ENCODE peak calls at places on chromosomes 12 and 14, in eight cellular contexts. I is H9, S is lower leg skin, M is neural progenitor cell, R is upper lobe of left lung, W is PC-3, Q is cardiac fibroblast, L is PC-9. H is an unnamed sample.

GRCh38 chr14:51185180-51185579 is 54.9 kb upstream of the TMX1 start:
- DNase-seq in I (no peak), S (no peak), M (no peak), R (no peak), W (no peak), Q (no peak), L (no peak), H (no peak)

GRCh38 chr14:24426912-24427536 is 2.4 kb downstream of the CBLN3 start:
- DNase-seq in I (peak), S (peak), M (no peak), R (no peak), W (no peak), Q (no peak), L (no peak), H (no peak)

GRCh38 chr12:30953257-30953656 is 26.7 kb downstream of the TSPAN11 start:
- DNase-seq in I (no peak), S (no peak), M (no peak), R (no peak), W (no peak), Q (no peak), L (no peak), H (no peak)

GRCh38 chr14:77140937-77141591 is 527 bp downstream of the ZDHHC22 start:
- DNase-seq in I (peak), S (no peak), M (peak), R (no peak), W (peak), Q (peak), L (no peak), H (peak)

GRCh38 chr14:97280526-97280925 is 483.3 kb downstream of the VRK1 start:
- DNase-seq in I (no peak), S (no peak), M (no peak), R (no peak), W (peak), Q (no peak), L (no peak), H (no peak)

GRCh38 chr14:20262642-20263128 is 23.6 kb downstream of the OR11H4 start:
- DNase-seq in I (no peak), S (no peak), M (no peak), R (no peak), W (peak), Q (peak), L (peak), H (no peak)

GRCh38 chr12:1606021-1606622 is 11.7 kb upstream of the FBXL14 start:
- DNase-seq in I (peak), S (peak), M (no peak), R (peak), W (peak), Q (peak), L (peak), H (no peak)

GRCh38 chr12:109777544-109777943 is 55.7 kb downstream of the TRPV4 start:
- DNase-seq in I (peak), S (no peak), M (no peak), R (no peak), W (peak), Q (peak), L (no peak), H (no peak)

GRCh38 chr12:68040450-68041075 is 51.3 kb downstream of the IFNG-AS1 start:
- DNase-seq in I (peak), S (peak), M (peak), R (peak), W (peak), Q (peak), L (peak), H (peak)

GRCh38 chr12:76706761-76707160 is 57.2 kb upstream of the ZDHHC17 start:
- DNase-seq in I (no peak), S (no peak), M (no peak), R (no peak), W (no peak), Q (no peak), L (no peak), H (no peak)

GRCh38 chr12:55996201-55996714 is 818 bp upstream of the SUOX start:
- DNase-seq in I (peak), S (peak), M (peak), R (peak), W (peak), Q (peak), L (peak), H (peak)

GRCh38 chr14:92688434-92689375 is 59.7 kb downstream of the LGMN start:
- DNase-seq in I (no peak), S (no peak), M (no peak), R (no peak), W (no peak), Q (no peak), L (no peak), H (no peak)

DNA sequence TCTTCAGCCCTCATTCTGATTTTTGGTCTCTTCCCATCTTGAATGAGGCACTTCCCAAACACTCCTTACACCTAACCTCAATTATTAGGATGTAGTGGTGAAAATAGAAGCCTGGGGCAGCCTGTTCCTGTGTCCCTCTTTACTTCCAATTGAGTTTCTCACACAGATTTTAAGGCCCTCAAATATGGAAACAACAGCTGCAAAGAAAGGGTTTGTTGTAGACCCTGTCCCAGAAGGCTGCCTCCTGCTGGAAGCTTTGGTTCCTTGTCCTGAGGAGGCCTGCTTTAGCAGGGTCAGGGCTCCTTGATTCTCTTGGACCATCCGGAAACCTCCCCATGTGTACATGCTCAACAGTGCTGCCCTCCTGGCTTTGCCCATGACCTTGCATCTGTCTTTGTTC is 101.3 kb downstream of the TGFB3 start:
- DNase-seq in I (peak), S (no peak), M (peak), R (no peak), W (no peak), Q (no peak), L (no peak), H (no peak)
- TF ChIP-seq CTCF in I (peak), S (no peak), M (peak), R (no peak), W (peak), Q (no peak), L (no peak), H (no peak)

DNA sequence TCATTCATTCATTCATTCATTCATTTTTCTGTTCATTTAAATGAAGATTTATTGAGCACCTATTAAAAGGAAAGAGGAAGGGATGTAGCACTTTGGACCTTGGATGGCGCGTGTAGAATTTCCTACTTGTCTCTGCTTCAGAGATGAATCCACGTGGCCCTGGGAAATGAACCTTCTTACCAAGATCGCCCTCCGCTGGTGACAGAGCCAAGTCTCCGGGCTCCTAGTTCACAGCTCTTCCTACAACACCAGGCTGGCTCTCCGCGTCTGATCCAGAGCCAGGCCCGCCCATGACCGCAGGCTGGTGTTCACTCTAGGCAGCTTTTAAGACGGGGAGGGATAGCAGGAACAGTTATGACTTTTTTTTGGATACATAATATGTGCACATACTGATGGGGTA is 70.9 kb upstream of the PIWIL1 start:
- DNase-seq in I (peak), S (peak), M (peak), R (no peak), W (no peak), Q (no peak), L (no peak), H (no peak)
- TF ChIP-seq CTCF in I (peak), S (no peak), M (peak), R (no peak), W (no peak), Q (no peak), L (no peak), H (no peak)

DNA sequence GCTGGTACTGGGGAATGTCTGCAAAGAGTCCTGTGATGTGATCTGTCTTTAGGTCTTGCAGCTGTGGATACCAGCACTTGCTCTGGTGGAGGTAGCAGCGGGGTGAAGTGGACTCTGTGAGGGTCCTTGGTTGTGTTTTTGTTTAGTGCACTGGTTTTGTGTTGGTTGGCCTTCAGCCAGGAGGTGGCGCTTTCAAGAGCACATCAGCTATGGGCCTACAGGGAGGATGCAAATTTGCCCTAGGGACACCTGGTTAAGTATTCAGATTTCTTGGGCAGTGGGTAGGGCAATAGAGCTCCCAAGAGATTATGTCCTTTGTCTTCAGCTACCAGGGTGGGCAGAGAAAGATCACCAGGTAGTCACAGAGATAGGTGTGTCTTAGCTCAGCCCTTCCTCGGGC is 63.8 kb downstream of the PTGER2 start:
- DNase-seq in I (peak), S (no peak), M (peak), R (no peak), W (no peak), Q (no peak), L (no peak), H (no peak)
- TF ChIP-seq CTCF in I (peak), S (no peak), M (peak), R (no peak), W (no peak), Q (no peak), L (no peak), H (no peak)

GRCh38 chr14:50060871-50061663 is 55.3 kb downstream of the VCPKMT start:
- DNase-seq in I (no peak), S (peak), M (no peak), R (peak), W (peak), Q (peak), L (peak), H (peak)
- TF ChIP-seq CTCF in I (peak), S (no peak), M (no peak), R (no peak), W (peak), Q (peak), L (no peak), H (peak)

GRCh38 chr12:25585662-25586061 is 32.6 kb upstream of the LMNTD1 start:
- DNase-seq in I (no peak), S (no peak), M (no peak), R (no peak), W (no peak), Q (peak), L (no peak), H (no peak)

GRCh38 chr12:25581067-25581466 is 28.0 kb upstream of the LMNTD1 start:
- DNase-seq in I (no peak), S (no peak), M (no peak), R (no peak), W (no peak), Q (no peak), L (no peak), H (no peak)

GRCh38 chr12:25585021-25585523 is 32.0 kb upstream of the LMNTD1 start:
- DNase-seq in I (no peak), S (peak), M (no peak), R (peak), W (no peak), Q (peak), L (no peak), H (no peak)

GRCh38 chr12:25587346-25587745 is 34.3 kb upstream of the LMNTD1 start:
- DNase-seq in I (no peak), S (no peak), M (no peak), R (no peak), W (no peak), Q (no peak), L (no peak), H (no peak)

GRCh38 chr12:25583545-25583944 is 30.5 kb upstream of the LMNTD1 start:
- DNase-seq in I (peak), S (no peak), M (peak), R (no peak), W (peak), Q (peak), L (no peak), H (no peak)
- TF ChIP-seq CTCF in I (peak), S (no peak), M (peak), R (no peak), W (peak), Q (no peak), L (peak), H (no peak)

GRCh38 chr12:79121486-79121885 is 256.9 kb downstream of the SYT1 start:
- DNase-seq in I (peak), S (no peak), M (no peak), R (no peak), W (peak), Q (peak), L (no peak), H (peak)
- TF ChIP-seq CTCF in I (peak), S (no peak), M (peak), R (no peak), W (peak), Q (peak), L (peak), H (peak)

DNA sequence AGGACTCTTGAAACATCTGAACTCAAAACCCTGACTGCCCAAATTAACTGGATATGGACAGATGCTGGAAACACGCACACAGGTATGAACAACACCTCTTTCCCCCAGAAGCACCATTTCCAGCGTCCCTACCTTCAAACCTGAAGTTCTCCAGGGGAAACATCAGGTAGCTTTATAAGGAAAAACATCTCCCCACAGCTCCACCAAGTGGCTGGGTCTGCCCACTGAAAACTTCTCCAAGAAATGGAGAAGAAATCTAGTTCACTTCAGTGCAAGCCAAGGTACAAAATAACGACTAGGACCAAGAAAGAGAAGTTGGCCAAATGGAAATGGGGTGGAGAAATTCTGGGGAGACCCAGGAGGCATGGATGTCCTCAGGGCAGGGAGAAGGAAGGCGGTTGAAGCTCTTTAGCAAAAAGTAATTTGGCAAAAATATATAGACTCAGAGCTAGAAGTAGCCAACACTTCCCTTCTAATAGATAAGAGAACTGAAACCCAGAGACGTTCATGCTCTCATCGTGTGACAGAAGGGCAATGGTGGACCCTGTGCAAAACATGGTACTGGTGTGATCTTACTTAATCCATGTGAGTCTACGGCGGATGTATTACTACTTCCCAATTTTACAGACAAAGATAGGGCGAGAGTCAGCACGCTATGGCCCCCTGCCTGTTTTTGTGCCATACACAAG is 10.5 kb upstream of the NUAK1 start:
- DNase-seq in I (peak), S (no peak), M (peak), R (no peak), W (peak), Q (peak), L (no peak), H (peak)
- TF ChIP-seq CTCF in I (peak), S (no peak), M (peak), R (peak), W (peak), Q (peak), L (peak), H (peak)